ENCODE peak calls at places on chromosomes 4 and X, in six cellular contexts. One of them, this sample, is unnamed.

GRCh38 chr4:86963697-86964096 is 28.9 kb downstream of the AFF1 start:
- DNase-seq in PC-3: peak; percentile 60
- DNase-seq in hepatocyte: no peak
- DNase-seq in neural progenitor cell: no peak
- DNase-seq in SK-N-SH: no peak
- DNase-seq in OCI-LY7: no peak
- DNase-seq in this sample: peak; percentile 69

GRCh38 chr4:7041851-7042696 is 1.1 kb upstream of the TADA2B start:
- DNase-seq in PC-3: peak; percentile 28
- DNase-seq in hepatocyte: peak; percentile 75
- DNase-seq in OCI-LY7: no peak
- DNase-seq in SK-N-SH: peak; percentile 72
- DNase-seq in neural progenitor cell: peak; percentile 14
- DNase-seq in this sample: no peak

GRCh38 chr4:44493924-44494323 is 45.3 kb upstream of the KCTD8 start:
- DNase-seq in SK-N-SH: peak; percentile 8
- DNase-seq in PC-3: peak; percentile 49
- DNase-seq in OCI-LY7: peak; percentile 16
- DNase-seq in hepatocyte: peak; percentile 49
- DNase-seq in neural progenitor cell: peak; percentile 63
- DNase-seq in this sample: peak; percentile 38

GRCh38 chrX:77431227-77431626 is 16.0 kb upstream of the FGF16 start:
- DNase-seq in neural progenitor cell: no peak
- DNase-seq in PC-3: no peak
- DNase-seq in OCI-LY7: peak; percentile 8
- DNase-seq in hepatocyte: no peak
- DNase-seq in SK-N-SH: no peak
- DNase-seq in this sample: peak; percentile 72

GRCh38 chrX:122220644-122221373 is 963.3 kb upstream of the GRIA3 start:
- DNase-seq in hepatocyte: no peak
- DNase-seq in PC-3: no peak
- DNase-seq in OCI-LY7: no peak
- DNase-seq in neural progenitor cell: peak; percentile 87
- DNase-seq in SK-N-SH: no peak
- DNase-seq in this sample: no peak

GRCh38 chr4:81038636-81039350 is 8.3 kb downstream of the BMP3 start:
- DNase-seq in SK-N-SH: no peak
- DNase-seq in neural progenitor cell: no peak
- DNase-seq in OCI-LY7: no peak
- DNase-seq in PC-3: no peak
- DNase-seq in hepatocyte: no peak
- DNase-seq in this sample: peak; percentile 8

GRCh38 chrX:110145854-110146253 is 142.9 kb downstream of the TMEM164 start:
- DNase-seq in OCI-LY7: peak; percentile 29
- DNase-seq in hepatocyte: peak; percentile 35
- DNase-seq in neural progenitor cell: no peak
- DNase-seq in PC-3: peak; percentile 44
- DNase-seq in SK-N-SH: peak; percentile 23
- DNase-seq in this sample: peak; percentile 60

GRCh38 chr4:124288706-124289486 is 423.6 kb downstream of the ANKRD50 start:
- DNase-seq in PC-3: no peak
- DNase-seq in SK-N-SH: no peak
- DNase-seq in OCI-LY7: no peak
- DNase-seq in neural progenitor cell: no peak
- DNase-seq in hepatocyte: no peak
- DNase-seq in this sample: no peak

GRCh38 chr4:212438-213174 is 88.3 kb downstream of the ZNF718 start:
- DNase-seq in PC-3: no peak
- DNase-seq in neural progenitor cell: peak; percentile 6
- DNase-seq in hepatocyte: no peak
- DNase-seq in SK-N-SH: peak; percentile 90
- DNase-seq in OCI-LY7: no peak
- DNase-seq in this sample: peak; percentile 90

GRCh38 chr4:146104541-146104940 is 71.0 kb upstream of the LSM6 start:
- DNase-seq in hepatocyte: no peak
- DNase-seq in OCI-LY7: no peak
- DNase-seq in PC-3: no peak
- DNase-seq in neural progenitor cell: no peak
- DNase-seq in SK-N-SH: no peak
- DNase-seq in this sample: no peak
- H3K79me2 ChIP-seq in hepatocyte: no peaks in the 10 kb centered on the region
- H3K79me2 ChIP-seq in OCI-LY7: no peaks in the 10 kb centered on the region
- H3K79me2 ChIP-seq in PC-3: no peaks in the 10 kb centered on the region
- H3K79me2 ChIP-seq in neural progenitor cell: no peaks in the 10 kb centered on the region
- H3K79me2 ChIP-seq in SK-N-SH: no peaks in the 10 kb centered on the region
- H3K79me2 ChIP-seq in this sample: no peaks in the 10 kb centered on the region

GRCh38 chr4:3868146-3868840 is 102.1 kb downstream of the ADRA2C start:
- DNase-seq in neural progenitor cell: peak; percentile 87
- DNase-seq in PC-3: peak; percentile 23
- DNase-seq in hepatocyte: peak; percentile 42
- DNase-seq in SK-N-SH: no peak
- DNase-seq in OCI-LY7: no peak
- DNase-seq in this sample: peak; percentile 41
- TF ChIP-seq EZH2phosphoT487 in neural progenitor cell: no peak
- TF ChIP-seq EZH2phosphoT487 in PC-3: no peak
- TF ChIP-seq EZH2phosphoT487 in hepatocyte: no peak
- TF ChIP-seq EZH2phosphoT487 in SK-N-SH: no peak
- TF ChIP-seq EZH2phosphoT487 in OCI-LY7: no peak
- TF ChIP-seq EZH2phosphoT487 in this sample: no peak

DNA sequence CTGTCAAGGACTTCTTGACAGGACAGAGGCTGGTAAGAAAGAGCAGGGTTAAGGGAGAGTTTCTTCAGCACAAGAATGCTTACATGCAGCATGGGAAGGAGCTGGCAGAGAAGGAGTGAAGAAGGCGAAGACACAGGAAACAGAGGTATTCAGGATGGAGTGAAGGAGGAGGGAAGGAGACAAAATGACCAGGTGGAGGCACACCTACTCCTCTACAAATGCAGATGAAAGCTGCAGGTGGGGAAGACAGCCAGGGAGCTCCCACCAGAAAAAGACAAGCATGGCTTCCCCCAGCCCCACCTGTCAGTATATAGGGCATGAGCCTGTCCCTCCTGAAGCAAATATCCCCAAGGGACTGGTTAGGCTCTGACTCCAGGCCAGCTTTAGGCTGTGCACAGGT is 29.6 kb upstream of the NKRF start:
- DNase-seq in hepatocyte: no peak
- DNase-seq in PC-3: no peak
- DNase-seq in neural progenitor cell: no peak
- DNase-seq in SK-N-SH: no peak
- DNase-seq in OCI-LY7: no peak
- DNase-seq in this sample: no peak
- H3K4me2 ChIP-seq in hepatocyte: no peak overlapping the region
- H3K4me2 ChIP-seq in PC-3: no peak overlapping the region
- H3K4me2 ChIP-seq in neural progenitor cell: no peak overlapping the region
- H3K4me2 ChIP-seq in SK-N-SH: no peak overlapping the region
- H3K4me2 ChIP-seq in OCI-LY7: no peak overlapping the region
- H3K4me2 ChIP-seq in this sample: no peak overlapping the region

GRCh38 chrX:118350715-118351114 is 4.8 kb downstream of the WDR44 start:
- DNase-seq in PC-3: no peak
- DNase-seq in OCI-LY7: no peak
- DNase-seq in neural progenitor cell: no peak
- DNase-seq in hepatocyte: no peak
- DNase-seq in SK-N-SH: no peak
- DNase-seq in this sample: no peak

GRCh38 chrX:118355225-118355920 is 9.5 kb downstream of the WDR44 start:
- DNase-seq in hepatocyte: no peak
- DNase-seq in PC-3: peak; percentile 25
- DNase-seq in SK-N-SH: no peak
- DNase-seq in OCI-LY7: no peak
- DNase-seq in neural progenitor cell: no peak
- DNase-seq in this sample: no peak

GRCh38 chrX:118356154-118356701 is 10.3 kb downstream of the WDR44 start:
- DNase-seq in hepatocyte: no peak
- DNase-seq in neural progenitor cell: no peak
- DNase-seq in SK-N-SH: no peak
- DNase-seq in PC-3: no peak
- DNase-seq in OCI-LY7: no peak
- DNase-seq in this sample: peak; percentile 28

GRCh38 chrX:118352566-118352965 is 6.7 kb downstream of the WDR44 start:
- DNase-seq in SK-N-SH: no peak
- DNase-seq in PC-3: no peak
- DNase-seq in hepatocyte: no peak
- DNase-seq in neural progenitor cell: no peak
- DNase-seq in OCI-LY7: no peak
- DNase-seq in this sample: no peak

GRCh38 chrX:118353081-118353850 is 7.4 kb downstream of the WDR44 start:
- DNase-seq in SK-N-SH: no peak
- DNase-seq in OCI-LY7: no peak
- DNase-seq in PC-3: no peak
- DNase-seq in neural progenitor cell: no peak
- DNase-seq in hepatocyte: no peak
- DNase-seq in this sample: peak; percentile 31
- H3K79me2 ChIP-seq in SK-N-SH: peaks cover 87% of the 10 kb centered on the region
- H3K79me2 ChIP-seq in OCI-LY7: peaks cover 44% of the 10 kb centered on the region
- H3K79me2 ChIP-seq in PC-3: peaks cover 83% of the 10 kb centered on the region
- H3K79me2 ChIP-seq in neural progenitor cell: peaks cover 44% of the 10 kb centered on the region
- H3K79me2 ChIP-seq in hepatocyte: peaks cover 77% of the 10 kb centered on the region
- H3K79me2 ChIP-seq in this sample: peaks cover 100% of the 10 kb centered on the region

GRCh38 chr4:10033191-10033881 is 12.0 kb upstream of the SLC2A9 start:
- DNase-seq in neural progenitor cell: no peak
- DNase-seq in OCI-LY7: no peak
- DNase-seq in SK-N-SH: no peak
- DNase-seq in hepatocyte: peak; percentile 39
- DNase-seq in PC-3: peak; percentile 8
- DNase-seq in this sample: peak; percentile 91
- TF ChIP-seq EZH2phosphoT487 in neural progenitor cell: no peak
- TF ChIP-seq EZH2phosphoT487 in OCI-LY7: no peak
- TF ChIP-seq EZH2phosphoT487 in SK-N-SH: no peak
- TF ChIP-seq EZH2phosphoT487 in hepatocyte: no peak
- TF ChIP-seq EZH2phosphoT487 in PC-3: no peak
- TF ChIP-seq EZH2phosphoT487 in this sample: no peak

DNA sequence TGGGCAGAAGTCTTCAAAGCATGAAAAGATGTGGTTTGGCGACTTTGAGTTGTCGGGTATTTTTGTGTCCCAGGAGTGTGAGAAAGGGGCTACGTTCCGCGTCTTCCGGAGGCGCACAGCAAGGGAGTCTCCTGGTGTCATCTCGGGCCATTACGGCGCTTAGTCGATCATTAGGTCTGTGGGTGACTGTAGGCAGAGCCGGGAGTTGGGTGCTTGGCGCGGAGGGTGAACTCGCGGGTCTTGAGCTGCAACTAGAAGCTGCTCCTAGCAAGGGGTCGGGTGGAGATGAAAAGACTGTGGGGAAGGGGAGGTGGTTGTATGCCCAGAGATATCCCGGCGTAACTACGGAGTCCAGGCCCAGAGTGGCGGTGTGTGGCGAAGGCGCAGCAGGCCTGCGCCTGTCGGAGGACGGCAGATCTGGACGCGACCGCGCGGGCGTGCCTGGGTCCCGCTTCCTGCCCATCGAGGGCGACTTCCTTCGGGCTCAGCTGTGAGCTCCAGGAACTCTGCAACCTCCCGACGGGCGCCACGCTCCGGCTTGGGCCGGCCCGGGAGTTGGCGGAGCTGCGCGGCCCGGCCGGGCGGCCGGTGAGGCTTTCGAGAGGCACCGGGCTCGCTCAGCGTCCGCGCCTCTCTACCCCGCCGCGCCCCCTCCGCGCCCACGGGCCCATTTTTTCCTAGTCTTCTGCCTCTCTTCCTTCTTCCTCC is 2.7 kb upstream of the NKX3-2 start:
- DNase-seq in SK-N-SH: peak; percentile 54
- DNase-seq in hepatocyte: peak; percentile 43
- DNase-seq in PC-3: no peak
- DNase-seq in OCI-LY7: peak; percentile 12
- DNase-seq in neural progenitor cell: peak; percentile 75
- DNase-seq in this sample: no peak
- H3K4me2 ChIP-seq in SK-N-SH: peak overlapping the region; percentile 35
- H3K4me2 ChIP-seq in hepatocyte: peak overlapping the region; percentile 95
- H3K4me2 ChIP-seq in PC-3: peak overlapping the region; percentile 82
- H3K4me2 ChIP-seq in OCI-LY7: peak overlapping the region; percentile 55
- H3K4me2 ChIP-seq in neural progenitor cell: peak overlapping the region; percentile 88
- H3K4me2 ChIP-seq in this sample: no peak overlapping the region

GRCh38 chrX:150573702-150574101 is 5.3 kb downstream of the MTM1 start:
- DNase-seq in PC-3: no peak
- DNase-seq in hepatocyte: no peak
- DNase-seq in SK-N-SH: no peak
- DNase-seq in neural progenitor cell: no peak
- DNase-seq in OCI-LY7: peak; percentile 48
- DNase-seq in this sample: no peak
- H3K79me2 ChIP-seq in PC-3: peaks cover 93% of the 10 kb centered on the region
- H3K79me2 ChIP-seq in hepatocyte: peaks cover 79% of the 10 kb centered on the region
- H3K79me2 ChIP-seq in SK-N-SH: peaks cover 34% of the 10 kb centered on the region
- H3K79me2 ChIP-seq in neural progenitor cell: peaks cover 64% of the 10 kb centered on the region
- H3K79me2 ChIP-seq in OCI-LY7: peaks cover 31% of the 10 kb centered on the region
- H3K79me2 ChIP-seq in this sample: peaks cover 92% of the 10 kb centered on the region

This sample was measured in GM23248.